ENCODE peak calls at places on chromosomes 4 and X, in eight cellular contexts. Z is ovary, B is IMR-90, F is spleen, H is uterus, G is HCT116, U is transverse colon, V is body of pancreas. T is an unnamed sample. For H3K27me3, the result is how much of the 10 kb centered on the place peaks cover.

GRCh38 chr4:74133786-74134499 is 24.0 kb upstream of the MTHFD2L start:
- DNase-seq in Z (peak), H (peak), F (peak), B (peak), U (peak), V (peak), G (peak), T (peak)

GRCh38 chr4:71287305-71287704 is 51.5 kb upstream of the SLC4A4 start:
- DNase-seq in U (no peak), F (no peak), H (no peak), Z (no peak), V (no peak), B (peak), G (no peak), T (no peak)

GRCh38 chrX:124263743-124264142 is 68.7 kb upstream of the TEX13D start:
- DNase-seq in H (no peak), V (no peak), U (no peak), Z (no peak), G (no peak), F (no peak), B (no peak), T (no peak)

GRCh38 chr4:16129336-16129735 is 45.5 kb upstream of the PROM1 start:
- DNase-seq in F (no peak), G (no peak), B (no peak), Z (no peak), U (no peak), V (no peak), H (no peak), T (peak)

GRCh38 chrX:144214651-144215050 is 330.8 kb downstream of the UBE2NL start:
- DNase-seq in B (no peak), Z (no peak), V (no peak), H (no peak), U (no peak), F (no peak), G (no peak), T (no peak)

GRCh38 chr4:173521474-173522159 is 8.4 kb downstream of the HAND2 start:
- DNase-seq in G (no peak), H (no peak), U (no peak), Z (no peak), V (no peak), F (no peak), B (no peak), T (no peak)

GRCh38 chrX:51336584-51336983 is 4.0 kb downstream of the NUDT10 start:
- DNase-seq in Z (peak), F (no peak), U (no peak), G (peak), V (peak), H (peak), B (peak), T (no peak)

GRCh38 chr4:142282870-142283431 is 563.1 kb downstream of the INPP4B start:
- DNase-seq in B (no peak), Z (no peak), V (peak), G (no peak), H (no peak), U (no peak), F (no peak), T (no peak)

GRCh38 chrX:16743604-16744325 is 24.4 kb downstream of the SYAP1 start:
- DNase-seq in B (peak), H (no peak), U (no peak), V (no peak), F (no peak), G (no peak), Z (no peak), T (no peak)

GRCh38 chrX:83966347-83966746 is 105.4 kb downstream of the CYLC1 start:
- DNase-seq in G (no peak), Z (no peak), F (no peak), B (no peak), H (no peak), U (no peak), V (no peak), T (no peak)

GRCh38 chr4:113784497-113785254 is 23.1 kb upstream of the CAMK2D start:
- DNase-seq in G (peak), V (no peak), B (peak), U (no peak), H (no peak), F (no peak), Z (no peak), T (no peak)

GRCh38 chr4:14749910-14750309 is 252.4 kb upstream of the CPEB2 start:
- DNase-seq in U (peak), H (no peak), B (no peak), G (no peak), V (peak), Z (no peak), F (no peak), T (peak)

GRCh38 chrX:54066841-54067240 is 22.6 kb upstream of the PHF8 start:
- DNase-seq in U (no peak), B (peak), G (no peak), H (no peak), Z (no peak), F (no peak), V (no peak), T (no peak)

GRCh38 chr4:36351082-36351666 is 69.8 kb downstream of the DTHD1 start:
- DNase-seq in U (peak), Z (no peak), H (peak), F (peak), V (peak), G (peak), B (peak), T (peak)

GRCh38 chr4:119977546-119977945 is 89.1 kb downstream of the MAD2L1 start:
- DNase-seq in V (no peak), U (no peak), B (no peak), F (no peak), Z (no peak), G (no peak), H (no peak), T (no peak)

GRCh38 chr4:94640151-94640550 is 117.6 kb upstream of the BMPR1B start:
- DNase-seq in H (no peak), B (no peak), U (no peak), F (no peak), V (no peak), G (no peak), Z (no peak), T (no peak)

GRCh38 chr4:15343581-15343980 is 84.3 kb upstream of the C1QTNF7 start:
- DNase-seq in V (no peak), H (no peak), G (no peak), B (no peak), F (no peak), Z (no peak), U (no peak), T (no peak)

GRCh38 chr4:41332666-41333065 is 75.9 kb downstream of the UCHL1 start:
- DNase-seq in B (no peak), V (no peak), G (no peak), H (no peak), U (no peak), Z (no peak), F (no peak), T (no peak)

GRCh38 chrX:153926863-153927685 is 1.0 kb upstream of the ARHGAP4 start:
- DNase-seq in F (peak), B (peak), U (peak), Z (no peak), G (no peak), V (peak), H (no peak), T (peak)

GRCh38 chr4:57078685-57079521 is 31.3 kb downstream of the IGFBP7 start:
- DNase-seq in V (peak), G (no peak), U (no peak), Z (no peak), H (no peak), B (no peak), F (no peak), T (no peak)

GRCh38 chr4:118898684-118899138 is 10.1 kb downstream of the SYNPO2 start:
- DNase-seq in H (peak), G (no peak), V (no peak), Z (peak), U (no peak), F (no peak), B (no peak), T (no peak)

GRCh38 chrX:52341493-52341892 is 27.3 kb upstream of the XAGE2 start:
- DNase-seq in H (no peak), U (no peak), V (no peak), B (no peak), Z (no peak), F (no peak), G (peak), T (no peak)

GRCh38 chr4:114366368-114366767 is 232.2 kb upstream of the UGT8 start:
- DNase-seq in F (no peak), G (no peak), B (peak), U (no peak), H (no peak), V (no peak), Z (no peak), T (no peak)

GRCh38 chr4:148141536-148141935 is 300.7 kb downstream of the NR3C2 start:
- DNase-seq in B (no peak), G (no peak), V (no peak), F (no peak), U (no peak), Z (no peak), H (no peak), T (no peak)

GRCh38 chr4:28772066-28772465 is 1911.4 kb downstream of the STIM2 start:
- DNase-seq in Z (no peak), G (no peak), F (no peak), U (no peak), H (no peak), V (no peak), B (peak), T (no peak)

GRCh38 chr4:106588906-106589305 is 220.3 kb upstream of the GIMD1 start:
- DNase-seq in B (no peak), G (no peak), F (no peak), H (no peak), V (no peak), U (no peak), Z (no peak), T (no peak)

GRCh38 chr4:163649557-163650091 is 155.1 kb downstream of the TMA16 start:
- DNase-seq in Z (no peak), H (no peak), V (no peak), G (no peak), U (no peak), F (no peak), B (no peak), T (no peak)

GRCh38 chrX:79146552-79147390 is 2.3 kb downstream of the GPR174 start:
- DNase-seq in B (no peak), H (no peak), F (no peak), G (no peak), U (no peak), V (no peak), Z (no peak), T (no peak)

GRCh38 chrX:55490121-55490520 is 473 bp upstream of the USP51 start:
- DNase-seq in G (no peak), U (no peak), F (no peak), V (no peak), H (no peak), Z (no peak), B (no peak), T (no peak)

GRCh38 chrX:136251042-136251991 is at the start of gene MAP7D3:
- DNase-seq in U (peak), Z (peak), B (peak), F (peak), G (peak), H (peak), V (peak), T (peak)
- TF ChIP-seq POLR2A in U (no peak), Z (no peak), B (peak), F (no peak), G (peak), H (peak), V (no peak), T (no peak)

DNA sequence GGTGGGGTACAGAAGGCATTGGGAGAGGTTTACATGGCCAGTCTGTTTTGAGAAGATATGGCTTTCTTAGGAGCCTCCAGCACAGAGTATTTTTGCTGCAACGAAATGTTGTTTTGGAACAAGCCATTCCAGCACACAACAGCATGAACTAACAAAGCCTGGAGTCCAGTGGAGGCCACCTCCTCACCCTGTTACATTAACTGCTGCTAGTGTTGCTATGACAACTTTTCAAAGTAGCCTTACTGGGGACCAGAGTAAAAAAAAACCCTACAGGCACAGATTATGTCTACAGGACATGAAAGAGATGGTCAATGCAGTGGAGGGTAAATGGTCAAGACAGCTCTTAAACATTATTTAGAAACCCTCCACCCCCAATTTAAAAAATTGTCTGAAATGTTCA is 274.2 kb upstream of the NOCT start:
- DNase-seq in Z (no peak), G (no peak), H (no peak), U (no peak), V (no peak), F (no peak), B (no peak), T (no peak)
- TF ChIP-seq CTCF in Z (no peak), G (no peak), H (no peak), U (no peak), V (no peak), F (no peak), B (no peak), T (no peak)

DNA sequence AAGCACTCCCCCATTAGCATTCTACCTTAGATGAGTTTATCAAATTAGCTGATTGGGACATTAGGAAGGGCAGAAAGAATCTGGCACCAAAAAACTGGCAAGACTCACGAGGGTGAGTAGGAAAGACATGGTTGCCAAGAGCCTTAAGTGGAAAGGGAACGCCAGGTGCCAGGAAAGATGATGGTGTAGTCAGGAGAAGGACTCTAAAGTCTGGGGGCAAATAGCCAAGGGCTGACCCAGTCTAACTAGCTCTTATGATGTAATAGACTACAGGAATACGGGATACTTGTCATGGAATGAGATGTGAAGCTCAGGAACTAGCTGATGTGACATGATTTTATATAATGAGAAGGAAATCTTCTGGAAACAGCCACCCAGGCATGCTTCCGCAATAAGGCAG is 94.8 kb downstream of the MBNL3 start:
- DNase-seq in G (no peak), B (no peak), F (no peak), U (no peak), H (no peak), Z (no peak), V (no peak), T (no peak)
- H3K27me3 ChIP-seq in G (under half), B (under half), F (under half), U (under half), H (under half), Z (under half), V (under half), T (under half)

DNA sequence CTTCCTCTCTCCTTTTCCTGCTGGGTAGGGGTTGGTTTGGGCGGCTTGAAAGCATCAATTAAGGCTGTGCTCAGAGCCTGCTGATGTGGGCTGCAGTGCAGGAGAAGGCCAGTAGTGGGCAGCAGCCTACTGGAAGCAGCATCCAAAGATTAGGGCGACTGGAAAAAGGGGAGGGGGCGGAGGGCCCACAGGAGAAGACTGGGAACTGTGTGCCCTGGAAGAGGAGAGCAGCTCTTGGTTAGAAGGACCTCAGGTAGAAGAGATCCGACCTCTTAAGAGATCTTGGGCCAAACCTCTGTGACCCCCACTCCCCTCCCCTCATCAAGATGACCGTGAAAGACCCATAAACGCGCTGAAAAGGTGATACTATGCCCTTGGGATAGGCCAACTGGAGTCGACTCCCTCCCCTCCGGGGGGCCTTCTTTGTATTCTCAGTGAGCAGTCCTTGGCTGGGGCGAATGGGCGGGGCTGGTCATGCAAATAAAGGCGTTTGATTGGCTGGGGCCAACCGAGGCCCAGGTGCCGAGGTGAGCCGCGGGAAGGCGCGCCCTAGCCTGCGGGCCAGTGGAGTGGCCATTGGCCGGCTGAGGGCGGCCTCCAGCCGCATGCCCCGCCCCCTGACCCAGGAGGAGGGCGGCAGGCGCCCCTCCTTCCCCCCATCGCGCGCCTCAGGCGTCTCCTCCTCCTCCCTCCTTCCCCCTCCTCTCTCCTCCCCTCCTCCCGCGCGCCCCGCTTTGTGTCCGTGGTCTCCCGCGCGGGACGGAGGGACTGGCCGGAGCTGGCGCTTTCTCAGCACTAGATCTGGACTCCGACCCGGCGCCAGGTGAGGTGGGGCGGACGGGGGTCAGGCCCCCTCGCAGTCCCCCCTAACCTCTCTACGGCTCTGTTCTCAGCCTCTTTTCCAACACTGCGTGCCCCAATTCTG is 10.1 kb downstream of the DLG3 start:
- DNase-seq in U (peak), B (peak), H (peak), G (peak), F (peak), Z (peak), V (peak), T (peak)
- TF ChIP-seq POLR2A in U (peak), B (no peak), H (no peak), G (no peak), F (no peak), Z (no peak), V (peak), T (no peak)

GRCh38 chr4:101287332-101287731 is 60.0 kb downstream of the PPP3CA start:
- DNase-seq in V (no peak), U (no peak), G (no peak), H (no peak), F (no peak), B (no peak), Z (no peak), T (no peak)

GRCh38 chr4:101285985-101286384 is 61.3 kb downstream of the PPP3CA start:
- DNase-seq in F (no peak), Z (no peak), U (no peak), H (no peak), B (no peak), G (no peak), V (no peak), T (no peak)

GRCh38 chr4:101284546-101284945 is 62.8 kb downstream of the PPP3CA start:
- DNase-seq in H (no peak), B (no peak), G (no peak), F (no peak), U (no peak), Z (no peak), V (no peak), T (no peak)

GRCh38 chr4:101288365-101289145 is 58.8 kb downstream of the PPP3CA start:
- DNase-seq in B (peak), F (no peak), Z (no peak), U (no peak), H (no peak), V (no peak), G (no peak), T (no peak)

DNA sequence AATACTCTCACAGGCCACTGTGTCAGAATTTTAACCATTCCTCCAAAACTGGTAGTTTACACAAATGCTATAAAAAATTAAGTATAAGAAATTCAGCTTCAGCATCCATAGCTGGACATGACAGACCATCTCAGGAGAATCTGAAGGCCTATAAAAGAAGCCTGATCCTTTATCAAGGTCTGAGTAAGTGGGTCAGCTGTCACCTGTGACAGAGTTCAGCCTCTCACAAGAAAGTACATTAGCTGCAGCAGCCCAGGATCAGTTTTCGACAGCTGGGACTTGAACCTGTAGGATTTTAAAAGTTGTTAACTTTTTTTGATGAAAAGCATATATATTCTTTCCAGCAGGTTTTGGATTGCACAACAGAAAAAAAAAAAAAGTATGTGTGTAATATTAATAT is 60.7 kb downstream of the PPP3CA start:
- DNase-seq in U (no peak), B (no peak), H (no peak), F (no peak), G (no peak), V (no peak), Z (no peak), T (no peak)
- TF ChIP-seq CTCF in U (no peak), B (no peak), H (no peak), F (no peak), G (no peak), V (no peak), Z (no peak), T (no peak)

GRCh38 chrX:111328858-111329257 is 58.6 kb upstream of the CAPN6 start:
- DNase-seq in U (no peak), B (no peak), G (no peak), F (no peak), H (no peak), V (no peak), Z (no peak), T (no peak)

GRCh38 chrX:111329370-111329769 is 59.1 kb upstream of the CAPN6 start:
- DNase-seq in H (no peak), U (no peak), V (no peak), F (no peak), Z (no peak), B (no peak), G (no peak), T (no peak)
- H3K27me3 ChIP-seq in H (under half), U (under half), V (under half), F (under half), Z (under half), B (under half), G (under half), T (under half)

DNA sequence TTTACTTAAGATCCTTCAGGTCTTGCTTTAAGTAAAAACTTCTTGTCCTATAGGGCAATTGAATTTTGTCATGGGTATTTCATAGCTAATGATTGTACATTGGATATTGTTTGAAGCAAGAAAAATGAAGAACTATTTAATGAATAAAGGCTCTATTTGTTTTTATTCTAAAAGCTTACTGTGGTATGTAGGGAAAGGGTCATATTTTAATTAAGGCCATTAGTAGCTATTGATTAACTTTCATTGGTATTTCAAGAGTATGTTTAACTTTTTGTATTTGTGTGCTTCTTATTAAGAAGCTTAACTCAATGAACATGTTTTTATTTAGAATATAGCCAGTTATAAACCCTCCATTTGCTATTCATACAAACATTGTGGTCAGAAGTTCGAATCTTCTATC is 1951.8 kb upstream of the ADGRL3 start:
- DNase-seq in H (no peak), G (no peak), F (no peak), Z (no peak), U (no peak), B (no peak), V (no peak), T (no peak)
- TF ChIP-seq POLR2A in H (no peak), G (no peak), F (no peak), Z (no peak), U (no peak), B (no peak), V (no peak), T (no peak)

T was measured in stomach.